ENCODE peak calls at places on chromosome 22, in seven cellular contexts. N is GM13976; O is nephron progenitor cell; H is heart left ventricle; L is left ventricle myocardium inferior; I is tibial nerve; M is CD4-positive, alpha-beta T cell. F is an unnamed sample.

GRCh38 chr22:49232319-49233067 is 595.2 kb downstream of the BRD1 start:
- DNase-seq in H (no peak), I (no peak), N (no peak), M (no peak), O (no peak), L (no peak), F (no peak)

GRCh38 chr22:48476599-48476998 is 1351.1 kb downstream of the BRD1 start:
- DNase-seq in L (no peak), H (no peak), I (no peak), M (no peak), N (no peak), O (no peak), F (no peak)

GRCh38 chr22:31082606-31083376 is 1.7 kb downstream of the SMTN start:
- DNase-seq in H (peak), O (peak), I (no peak), M (peak), N (no peak), L (peak), F (peak)

GRCh38 chr22:49699928-49700498 is 127.7 kb downstream of the BRD1 start:
- DNase-seq in H (no peak), L (no peak), M (no peak), I (no peak), N (no peak), O (no peak), F (no peak)

GRCh38 chr22:41976070-41976901 is 7.0 kb downstream of the SEPTIN3 start:
- DNase-seq in I (no peak), O (peak), N (peak), H (peak), M (peak), L (peak), F (peak)

GRCh38 chr22:37905534-37906363 is at the start of gene MICALL1:
- DNase-seq in N (peak), H (peak), O (peak), L (peak), I (peak), M (peak), F (peak)

GRCh38 chr22:49774499-49775151 is 53.0 kb downstream of the BRD1 start:
- DNase-seq in N (no peak), M (no peak), I (no peak), H (no peak), L (no peak), O (no peak), F (no peak)

GRCh38 chr22:41576877-41577276 is 12.8 kb downstream of the PMM1 start:
- DNase-seq in O (peak), N (peak), M (peak), I (no peak), L (peak), H (peak), F (peak)

GRCh38 chr22:46501701-46502100 is 35.7 kb downstream of the CELSR1 start:
- DNase-seq in N (no peak), I (no peak), M (no peak), H (no peak), O (no peak), L (no peak), F (no peak)

GRCh38 chr22:36356708-36357694 is 30.8 kb downstream of the MYH9 start:
- DNase-seq in M (no peak), L (no peak), I (no peak), N (no peak), H (no peak), O (no peak), F (no peak)

GRCh38 chr22:19757140-19757984 is 3.2 kb upstream of the TBX1 start:
- DNase-seq in O (no peak), N (no peak), M (no peak), H (no peak), L (no peak), I (no peak), F (no peak)

GRCh38 chr22:20650294-20651207 is 123.4 kb upstream of the SERPIND1 start:
- DNase-seq in N (no peak), L (no peak), M (no peak), I (no peak), O (no peak), H (no peak), F (no peak)

GRCh38 chr22:23501708-23502107 is 78.4 kb downstream of the IGLL1 start:
- DNase-seq in N (peak), H (no peak), O (no peak), L (no peak), I (no peak), M (no peak), F (no peak)

GRCh38 chr22:27846910-27847309 is 45.4 kb upstream of the MN1 start:
- DNase-seq in O (no peak), M (no peak), L (no peak), N (no peak), H (peak), I (no peak), F (no peak)

GRCh38 chr22:28103596-28103995 is 184.5 kb upstream of the PITPNB start:
- DNase-seq in L (no peak), O (no peak), I (no peak), N (no peak), H (no peak), M (no peak), F (no peak)

GRCh38 chr22:49764151-49764581 is 63.5 kb downstream of the BRD1 start:
- DNase-seq in O (no peak), N (no peak), I (peak), H (no peak), M (no peak), L (peak), F (no peak)

GRCh38 chr22:38452373-38453064 is 2.5 kb downstream of the KCNJ4 start:
- DNase-seq in I (no peak), L (peak), M (no peak), N (no peak), O (no peak), H (peak), F (no peak)

GRCh38 chr22:18976197-18976751 is 40.2 kb upstream of the PRODH start:
- DNase-seq in L (no peak), O (no peak), I (no peak), N (no peak), M (no peak), H (no peak), F (peak)

GRCh38 chr22:27585141-27585540 is 216.4 kb downstream of the MN1 start:
- DNase-seq in N (no peak), L (no peak), I (no peak), O (no peak), H (no peak), M (no peak), F (no peak)

GRCh38 chr22:49929553-49929979 is 11.1 kb downstream of the CRELD2 start:
- DNase-seq in L (peak), I (no peak), N (peak), O (peak), H (no peak), M (peak), F (peak)

GRCh38 chr22:30178180-30179126 is 68.1 kb downstream of the LIF start:
- DNase-seq in N (no peak), M (peak), H (no peak), I (no peak), O (no peak), L (no peak), F (no peak)

GRCh38 chr22:26756675-26757293 is 99.4 kb downstream of the MIAT start:
- DNase-seq in M (no peak), O (peak), I (peak), L (peak), N (peak), H (peak), F (peak)

GRCh38 chr22:30204742-30205111 is 41.8 kb downstream of the LIF start:
- DNase-seq in H (no peak), L (no peak), I (no peak), O (no peak), M (no peak), N (peak), F (no peak)

GRCh38 chr22:32413715-32414114 is 1.7 kb upstream of the RTCB start:
- DNase-seq in M (no peak), L (no peak), O (no peak), H (no peak), N (peak), I (no peak), F (no peak)
- TF ChIP-seq CTCF in M (no peak), L (peak), O (no peak), H (no peak), N (no peak), I (no peak), F (no peak)

GRCh38 chr22:44428941-44429615 is 69.0 kb downstream of the RTL6 start:
- DNase-seq in N (peak), M (no peak), H (no peak), L (no peak), O (no peak), I (no peak), F (no peak)

GRCh38 chr22:44429941-44430587 is 68.0 kb downstream of the RTL6 start:
- DNase-seq in O (no peak), L (no peak), M (no peak), H (no peak), N (no peak), I (no peak), F (no peak)

GRCh38 chr22:44426981-44427380 is 71.1 kb downstream of the RTL6 start:
- DNase-seq in I (no peak), L (no peak), M (no peak), N (no peak), H (no peak), O (no peak), F (no peak)

GRCh38 chr22:44425356-44425755 is 72.7 kb downstream of the RTL6 start:
- DNase-seq in N (no peak), M (no peak), L (no peak), I (no peak), O (no peak), H (no peak), F (no peak)

DNA sequence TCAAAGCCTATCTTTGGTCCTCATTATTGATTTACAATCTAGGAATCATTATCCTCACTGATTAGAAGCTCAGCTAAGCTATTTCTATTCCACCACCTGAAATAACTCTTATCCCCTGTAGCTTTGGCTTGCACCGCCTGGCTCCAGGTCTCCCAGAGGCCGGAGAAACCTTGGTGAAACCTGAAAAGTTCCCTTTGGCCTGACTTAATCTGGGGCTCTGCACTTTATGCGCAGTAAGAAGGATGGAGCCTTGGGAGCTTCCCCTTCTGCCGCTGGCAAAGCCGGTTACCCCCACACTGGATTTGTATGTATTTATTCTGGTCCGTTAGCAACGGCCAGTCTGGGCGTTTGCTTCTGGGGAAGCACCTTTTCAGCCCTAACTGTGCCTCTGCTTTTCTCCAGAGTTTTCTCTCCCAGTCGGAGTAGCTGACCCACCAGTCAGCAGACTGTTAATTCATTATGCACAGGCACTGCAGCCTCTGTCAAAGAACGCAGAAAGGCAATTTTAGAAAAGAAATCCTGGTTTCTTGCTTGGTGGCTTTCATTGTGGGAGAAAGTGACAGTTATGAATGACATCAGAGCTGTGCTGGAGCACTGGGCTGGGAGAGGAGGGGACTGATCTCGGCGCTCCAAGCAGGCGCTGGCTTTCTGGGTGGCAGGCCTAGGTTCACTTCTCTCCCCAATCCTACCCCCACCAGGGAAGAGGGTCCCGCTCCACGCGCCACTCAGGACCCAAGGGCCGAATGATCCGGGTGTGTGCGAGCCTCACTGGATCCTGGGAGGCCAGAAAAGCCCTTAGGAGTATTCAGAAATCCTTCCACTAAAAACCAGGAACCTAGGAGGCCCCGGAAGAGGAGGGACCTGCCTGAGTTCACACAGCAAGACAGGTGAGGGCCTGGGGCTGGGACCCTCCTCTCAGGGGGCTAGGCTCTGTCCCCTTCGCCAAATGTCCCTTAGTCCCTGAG is 70.2 kb downstream of the RTL6 start:
- DNase-seq in N (peak), L (no peak), I (no peak), O (no peak), M (no peak), H (peak), F (no peak)
- TF ChIP-seq CTCF in N (no peak), L (no peak), I (no peak), O (no peak), M (no peak), H (no peak), F (no peak)

GRCh38 chr22:24937114-24937513 is 9.4 kb downstream of the LHFPL7 start:
- DNase-seq in M (no peak), L (no peak), N (no peak), I (no peak), O (no peak), H (no peak), F (peak)
- TF ChIP-seq CTCF in M (no peak), L (peak), N (no peak), I (no peak), O (peak), H (no peak), F (peak)

GRCh38 chr22:17562906-17563870 is at the start of gene SLC25A18:
- DNase-seq in O (no peak), L (peak), I (no peak), M (no peak), N (no peak), H (peak), F (peak)
- TF ChIP-seq CTCF in O (peak), L (peak), I (no peak), M (no peak), N (no peak), H (no peak), F (no peak)

DNA sequence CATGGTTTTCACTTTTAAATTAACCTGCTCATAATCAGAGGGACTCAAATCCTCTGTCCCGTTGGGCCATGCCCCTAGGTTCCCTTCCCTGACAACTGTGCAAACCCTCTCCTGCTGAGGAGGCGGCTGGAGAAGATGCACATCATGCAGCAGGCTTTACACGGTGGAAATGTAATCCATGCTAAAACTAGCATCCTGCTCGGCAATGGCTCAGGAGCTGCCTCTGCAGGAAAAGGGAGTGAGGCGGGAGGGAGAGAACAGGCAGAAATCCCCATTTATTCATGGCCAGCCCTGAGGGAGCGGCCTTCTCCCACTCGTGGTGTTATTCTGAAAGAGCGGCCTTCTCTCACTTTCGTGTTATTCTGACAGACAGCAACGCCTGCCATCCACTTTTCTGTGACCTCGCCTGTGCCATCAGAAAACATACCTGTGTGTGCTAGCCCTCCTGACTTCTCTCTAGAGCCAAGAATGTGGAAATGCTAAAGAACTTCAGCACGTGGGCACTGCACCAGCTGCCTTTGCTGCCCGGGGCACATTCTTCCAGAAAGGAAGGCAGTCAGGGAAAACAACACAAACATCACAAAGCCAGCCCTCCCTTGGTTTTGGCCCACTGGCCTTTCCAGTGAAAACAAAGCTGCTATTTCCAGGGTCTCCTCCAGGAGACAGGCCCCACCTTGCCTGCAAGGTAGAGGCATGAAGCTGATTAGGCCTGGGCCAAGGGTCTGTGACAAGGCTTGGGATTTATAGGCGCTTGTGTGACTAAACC is 62.9 kb upstream of the BID start:
- DNase-seq in M (no peak), I (no peak), O (no peak), N (no peak), H (no peak), L (no peak), F (peak)
- TF ChIP-seq CTCF in M (no peak), I (no peak), O (no peak), N (no peak), H (no peak), L (no peak), F (no peak)

GRCh38 chr22:39656495-39657490 is 86.2 kb downstream of the CACNA1I start:
- DNase-seq in N (no peak), L (no peak), H (no peak), I (no peak), M (no peak), O (no peak), F (peak)

GRCh38 chr22:39654527-39654926 is 84.0 kb downstream of the CACNA1I start:
- DNase-seq in L (no peak), H (no peak), O (no peak), M (no peak), N (no peak), I (no peak), F (no peak)

GRCh38 chr22:39653787-39654077 is 83.2 kb downstream of the CACNA1I start:
- DNase-seq in O (no peak), M (no peak), I (no peak), H (no peak), L (no peak), N (no peak), F (no peak)

GRCh38 chr22:39655736-39656285 is 85.3 kb downstream of the CACNA1I start:
- DNase-seq in H (no peak), O (no peak), N (no peak), L (no peak), M (no peak), I (no peak), F (no peak)

DNA sequence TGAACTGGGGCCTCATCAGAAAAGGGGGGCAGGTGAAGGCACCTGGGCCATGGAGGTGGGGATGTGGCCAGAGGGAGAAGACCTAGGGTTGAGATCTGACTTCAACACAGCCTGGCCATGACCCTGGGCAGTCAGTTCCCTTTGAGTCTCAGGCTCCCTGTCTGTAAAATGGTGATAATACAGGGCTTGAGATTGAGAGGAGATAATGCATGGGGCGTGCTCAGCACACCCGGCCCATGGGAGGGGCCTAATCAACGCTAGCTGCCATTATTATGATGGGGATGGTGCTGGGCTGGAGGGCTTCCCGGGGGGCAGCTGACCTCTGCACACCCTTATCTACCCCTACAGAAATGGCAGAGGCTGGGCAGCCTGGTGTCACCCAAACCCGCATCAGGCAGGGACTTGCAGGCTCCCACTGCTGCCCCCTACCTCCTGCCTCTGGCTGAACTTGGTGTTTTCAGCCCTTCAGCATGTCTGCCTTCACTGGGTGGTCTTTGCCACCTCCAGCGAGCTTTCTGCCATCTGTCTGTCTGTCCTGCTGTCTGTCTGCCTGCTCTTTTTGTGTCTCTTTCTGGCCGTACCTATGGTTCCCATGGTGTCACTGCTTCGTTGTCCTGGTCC is 84.5 kb downstream of the CACNA1I start:
- DNase-seq in M (no peak), N (no peak), L (no peak), O (no peak), I (no peak), H (no peak), F (no peak)
- TF ChIP-seq CTCF in M (no peak), N (no peak), L (no peak), O (no peak), I (no peak), H (no peak), F (no peak)

F was measured in body of pancreas.